ENCODE peak calls at places on chromosomes 12 and 14, in five cellular contexts. Y is K562, O is upper lobe of left lung, D is HepG2, W is GM12878. Q is an unnamed sample.
A peak's percentile ranks its signal among the peaks of the same experiment; 100 is the strongest.

GRCh38 chr12:121391619-121392324 is 8.1 kb upstream of the RNF34 start:
- ATAC-seq in Y (peak; percentile 24), O (peak; percentile 59), D (no peak), W (peak; percentile 91), Q (no peak)

GRCh38 chr14:61033851-61034250 is 52.8 kb downstream of the SLC38A6 start:
- ATAC-seq in Y (no peak), O (no peak), D (no peak), W (no peak), Q (no peak)

GRCh38 chr14:52003324-52003723 is 14.0 kb downstream of the RTRAF start:
- ATAC-seq in Y (no peak), O (no peak), D (no peak), W (no peak), Q (peak; percentile 79)

GRCh38 chr12:130347588-130347987 is 9.9 kb downstream of the PIWIL1 start:
- ATAC-seq in Y (no peak), O (no peak), D (no peak), W (no peak), Q (no peak)

GRCh38 chr12:106753526-106753925 is 21.0 kb upstream of the RIC8B start:
- ATAC-seq in Y (peak; percentile 51), O (no peak), D (no peak), W (peak; percentile 99), Q (no peak)

GRCh38 chr14:74257988-74258704 is 18.9 kb downstream of the VSX2 start:
- ATAC-seq in Y (no peak), O (peak; percentile 28), D (no peak), W (no peak), Q (no peak)

GRCh38 chr12:93032748-93033147 is 103.7 kb upstream of the EEA1 start:
- ATAC-seq in Y (no peak), O (no peak), D (no peak), W (no peak), Q (no peak)

GRCh38 chr14:60753264-60754126 is 18.9 kb downstream of the MNAT1 start:
- ATAC-seq in Y (peak; percentile 82), O (peak; percentile 53), D (no peak), W (peak; percentile 97), Q (no peak)

GRCh38 chr14:46490150-46490769 is 161.3 kb downstream of the RPL10L start:
- ATAC-seq in Y (no peak), O (peak; percentile 38), D (no peak), W (peak; percentile 99), Q (no peak)

GRCh38 chr14:35844494-35844893 is 18.4 kb downstream of the BRMS1L start:
- ATAC-seq in Y (no peak), O (no peak), D (no peak), W (no peak), Q (no peak)

GRCh38 chr14:66496911-66497310 is 10.7 kb downstream of the CCDC196 start:
- ATAC-seq in Y (no peak), O (no peak), D (no peak), W (no peak), Q (no peak)

GRCh38 chr12:106123551-106123991 is 15.2 kb downstream of the NUAK1 start:
- ATAC-seq in Y (no peak), O (peak; percentile 34), D (no peak), W (no peak), Q (peak; percentile 8)

GRCh38 chr12:14845350-14845750 is 2.0 kb upstream of the ART4 start:
- ATAC-seq in Y (peak; percentile 74), O (peak; percentile 84), D (no peak), W (peak; percentile 82), Q (peak; percentile 48)

GRCh38 chr12:52748578-52748977 is 28.6 kb downstream of the KRT76 start:
- ATAC-seq in Y (no peak), O (no peak), D (no peak), W (no peak), Q (no peak)
- H3K27me3 ChIP-seq in Y (peaks cover 2% of the 10 kb centered on the region), O (no peaks in the 10 kb centered on the region), D (peaks cover 8% of the 10 kb centered on the region), W (no peaks in the 10 kb centered on the region), Q (peaks cover 50% of the 10 kb centered on the region)

DNA sequence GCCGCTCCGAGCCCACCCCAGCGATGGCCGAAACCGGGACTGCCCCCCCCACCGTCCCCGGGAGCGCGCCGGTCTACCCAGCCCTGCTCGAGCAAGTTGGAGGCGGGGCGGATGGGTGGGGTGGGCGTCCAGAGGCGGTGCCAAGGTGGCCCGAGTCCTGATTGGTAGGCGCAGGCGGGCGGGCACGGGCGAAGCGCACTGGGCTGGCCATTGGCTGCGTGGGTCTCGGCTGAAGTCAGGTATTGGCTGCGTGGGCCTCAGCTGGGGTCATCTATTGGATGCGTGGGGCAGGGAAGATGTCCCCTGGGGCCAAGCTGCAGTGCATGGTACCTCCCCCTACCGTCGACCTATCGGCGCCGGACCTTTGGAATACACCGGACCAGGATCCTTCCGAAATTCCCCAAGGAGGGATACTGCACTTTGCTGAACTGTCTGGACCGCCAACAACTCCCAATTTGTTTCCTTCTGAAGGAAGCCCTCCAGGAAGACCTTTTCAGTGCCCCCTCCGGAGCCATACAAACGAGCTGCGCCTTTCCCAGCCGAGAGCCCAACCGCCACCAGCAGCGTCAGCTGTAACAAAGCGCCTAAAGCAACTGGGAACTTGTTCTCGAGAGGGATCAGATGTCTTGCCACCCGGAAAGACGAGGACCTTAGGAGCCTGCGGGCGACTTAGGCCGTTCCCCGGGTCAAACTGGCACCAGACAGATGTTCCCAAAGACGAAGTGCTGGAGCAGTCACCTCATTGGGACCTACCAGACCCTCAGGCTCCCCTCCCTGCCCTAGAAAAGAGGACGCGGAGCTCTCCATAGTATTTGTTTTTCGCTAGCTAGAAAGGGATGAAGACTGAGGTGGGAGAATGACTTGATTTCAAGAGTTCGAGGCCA is at the start of gene HOMEZ:
- ATAC-seq in Y (peak; percentile 95), O (peak; percentile 99), D (peak; percentile 99), W (peak; percentile 99), Q (peak; percentile 99)
- TF ChIP-seq EP300 in Y (no peak), O (peak; percentile 52), D (no peak), W (no peak), Q (no peak)

DNA sequence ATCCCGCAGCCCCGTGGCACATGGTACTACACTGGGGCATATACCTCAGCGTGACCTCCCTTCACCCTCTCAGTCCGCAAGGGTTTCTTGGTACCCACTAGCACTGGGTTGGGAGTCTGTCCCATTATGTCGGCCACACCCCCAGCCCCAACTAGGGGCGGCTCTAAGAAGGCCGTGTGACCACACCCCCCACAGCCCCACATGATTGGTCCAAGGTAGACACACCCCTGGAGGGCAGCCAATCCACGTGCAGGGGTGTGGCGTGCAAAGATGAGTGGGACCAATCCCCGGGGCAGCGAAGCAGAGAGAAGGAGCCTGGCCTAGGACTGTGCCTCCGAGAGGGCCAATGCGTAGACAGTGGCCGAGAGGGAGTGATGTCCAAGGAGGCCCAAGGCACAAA is 34.6 kb upstream of the BEGAIN start:
- ATAC-seq in Y (peak; percentile 100), O (peak; percentile 4), D (no peak), W (peak; percentile 47), Q (no peak)
- H3K27me3 ChIP-seq in Y (no peaks in the 10 kb centered on the region), O (no peaks in the 10 kb centered on the region), D (peaks cover 66% of the 10 kb centered on the region), W (no peaks in the 10 kb centered on the region), Q (peaks cover 59% of the 10 kb centered on the region)

DNA sequence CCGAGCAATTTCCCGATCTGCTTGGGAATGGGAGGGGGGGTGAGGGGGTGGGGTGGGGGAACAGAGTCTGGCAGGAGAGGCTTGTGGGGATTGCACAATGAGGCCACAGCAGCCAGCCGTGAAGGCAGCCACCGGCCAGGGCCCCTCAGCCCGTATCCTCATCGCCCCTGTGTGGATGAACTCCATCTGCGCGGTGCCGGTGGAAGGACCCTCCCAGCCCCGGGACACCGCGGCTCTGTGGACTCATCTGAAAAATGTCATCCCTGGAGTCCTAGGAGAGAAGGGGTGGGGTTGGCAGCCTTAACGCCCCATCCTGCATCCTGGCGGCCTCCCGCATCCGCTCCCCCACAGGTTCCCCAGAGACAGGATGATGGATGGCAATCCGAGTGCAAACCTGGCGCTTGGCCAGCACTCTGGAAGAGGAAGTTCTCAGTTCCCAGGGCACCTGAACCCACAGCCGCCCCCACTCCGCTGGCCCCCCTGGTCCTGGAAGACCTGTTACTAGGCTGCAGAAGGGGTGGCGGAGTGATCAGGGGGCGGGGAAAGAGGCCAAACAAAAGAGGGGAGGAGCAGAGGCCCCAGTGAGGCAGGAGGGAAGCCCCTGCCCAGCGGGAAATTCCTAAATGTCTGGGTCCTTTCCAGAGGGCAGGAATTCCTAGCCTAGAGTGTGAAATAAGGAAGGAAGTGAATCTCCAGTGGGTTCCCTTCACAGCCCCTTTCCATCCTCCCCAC is 1.2 kb upstream of the TNFAIP2 start:
- ATAC-seq in Y (peak; percentile 44), O (peak; percentile 58), D (peak; percentile 26), W (peak; percentile 56), Q (peak; percentile 76)
- TF ChIP-seq EP300 in Y (peak; percentile 40), O (no peak), D (no peak), W (peak; percentile 10), Q (no peak)

GRCh38 chr14:106343636-106344035 is 817.3 kb downstream of the TMEM121 start:
- ATAC-seq in Y (no peak), O (no peak), D (no peak), W (no peak), Q (no peak)

GRCh38 chr14:106347890-106348755 is 821.7 kb downstream of the TMEM121 start:
- ATAC-seq in Y (no peak), O (no peak), D (no peak), W (no peak), Q (no peak)

GRCh38 chr14:106346084-106346483 is 819.7 kb downstream of the TMEM121 start:
- ATAC-seq in Y (no peak), O (no peak), D (no peak), W (no peak), Q (no peak)

GRCh38 chr14:106347291-106347778 is 821.0 kb downstream of the TMEM121 start:
- ATAC-seq in Y (no peak), O (no peak), D (no peak), W (no peak), Q (no peak)

DNA sequence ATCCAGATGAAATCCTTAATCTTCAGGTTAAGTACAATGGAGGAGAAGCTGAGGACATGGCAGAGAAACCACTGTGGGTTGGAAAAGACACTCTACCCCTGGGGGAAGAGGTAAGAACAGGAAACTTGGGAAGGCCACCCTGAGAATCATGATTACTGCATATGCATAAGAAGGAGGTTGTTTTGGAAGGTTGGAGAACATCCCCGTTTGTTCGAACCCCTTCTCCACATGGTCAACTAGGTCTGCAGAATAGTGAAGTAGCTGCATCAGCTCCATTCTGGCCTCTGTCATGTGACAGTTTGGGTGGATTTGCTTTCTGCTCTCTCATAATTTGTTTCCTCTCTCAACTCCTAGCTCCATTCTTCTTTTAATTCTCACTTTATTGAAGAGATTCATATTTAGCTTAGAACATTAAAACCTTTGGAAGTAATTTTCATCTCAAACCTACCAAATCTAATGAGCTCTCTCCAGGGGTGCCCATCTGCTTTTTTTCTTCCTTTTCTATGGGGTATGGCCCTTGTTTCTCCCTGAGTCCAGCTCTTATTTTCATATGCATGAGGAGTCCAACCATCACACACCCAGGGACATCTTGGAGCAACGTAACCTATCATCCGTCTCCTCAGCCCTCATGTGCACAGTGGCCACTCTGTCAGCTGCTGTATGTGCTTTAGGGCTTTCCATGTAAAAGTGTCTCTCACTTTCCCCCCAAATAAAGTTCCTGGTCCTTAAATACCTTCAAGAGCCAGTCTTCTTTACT is 820.3 kb downstream of the TMEM121 start:
- ATAC-seq in Y (no peak), O (no peak), D (no peak), W (no peak), Q (no peak)
- H3K27me3 ChIP-seq in Y (no peaks in the 10 kb centered on the region), O (peaks cover 3% of the 10 kb centered on the region), D (no peaks in the 10 kb centered on the region), W (no peaks in the 10 kb centered on the region), Q (peaks cover 24% of the 10 kb centered on the region)

GRCh38 chr12:505221-505620 is 45.5 kb downstream of the B4GALNT3 start:
- ATAC-seq in Y (no peak), O (no peak), D (no peak), W (no peak), Q (no peak)

GRCh38 chr12:507261-507853 is 47.6 kb downstream of the B4GALNT3 start:
- ATAC-seq in Y (no peak), O (no peak), D (peak; percentile 52), W (no peak), Q (no peak)

GRCh38 chr12:501722-502447 is 42.1 kb downstream of the B4GALNT3 start:
- ATAC-seq in Y (no peak), O (no peak), D (no peak), W (no peak), Q (no peak)

GRCh38 chr12:499837-500458 is 40.2 kb downstream of the B4GALNT3 start:
- ATAC-seq in Y (no peak), O (no peak), D (no peak), W (no peak), Q (no peak)

GRCh38 chr12:503111-503761 is 43.5 kb downstream of the B4GALNT3 start:
- ATAC-seq in Y (no peak), O (peak; percentile 56), D (peak; percentile 35), W (no peak), Q (no peak)
- TF ChIP-seq EP300 in Y (no peak), O (no peak), D (no peak), W (no peak), Q (no peak)